ENCODE peak calls at places on chromosomes 2 and 18, in seven cellular contexts. B is amniotic stem cell; A is WTC11; S is GM03348; D is hypothalamus; U is stimulated activated CD4-positive, alpha-beta T cell treated with anti-CD3 and anti-CD28 coated beads, TNF-alpha, amount 100 ng/mL, for 4 hours; K is activated naive CD8-positive, alpha-beta T cell treated with anti-CD3 and anti-CD28 coated beads, Interleukin-2, amount 50 U/mL, for 24 hours. E is an unnamed sample.

GRCh38 chr2:176597916-176598315 is 328.7 kb downstream of the MTX2 start:
- DNase-seq in S (no peak), D (no peak), A (no peak), K (no peak), B (no peak), U (no peak), E (no peak)

GRCh38 chr2:51219468-51219867 is 187.5 kb upstream of the NRXN1 start:
- DNase-seq in D (no peak), A (no peak), S (peak; percentile 19), U (no peak), B (no peak), K (no peak), E (no peak)

GRCh38 chr2:15481000-15481399 is 80.1 kb downstream of the NBAS start:
- DNase-seq in B (no peak), U (no peak), K (no peak), S (no peak), D (no peak), A (no peak), E (no peak)

GRCh38 chr2:113167115-113167932 is 6.4 kb upstream of the PSD4 start:
- DNase-seq in A (no peak), B (no peak), K (peak; percentile 33), D (no peak), U (no peak), S (peak; percentile 15), E (no peak)

GRCh38 chr2:178233428-178233827 is 39.1 kb downstream of the OSBPL6 start:
- DNase-seq in D (no peak), S (no peak), K (no peak), A (no peak), B (no peak), U (no peak), E (no peak)

GRCh38 chr2:229900012-229900411 is 21.8 kb downstream of the TRIP12 start:
- DNase-seq in D (no peak), A (no peak), U (no peak), S (no peak), B (no peak), K (no peak), E (no peak)

GRCh38 chr18:58581265-58581664 is 47.6 kb downstream of the ALPK2 start:
- DNase-seq in S (peak; percentile 69), B (peak; percentile 83), K (no peak), A (peak; percentile 36), U (no peak), D (no peak), E (no peak)

GRCh38 chr2:220209751-220210150 is 582.3 kb downstream of the SLC4A3 start:
- DNase-seq in D (no peak), K (no peak), U (no peak), S (no peak), B (no peak), A (no peak), E (no peak)

GRCh38 chr2:100893753-100894530 is 74.0 kb downstream of the NPAS2 start:
- DNase-seq in K (no peak), B (no peak), U (no peak), S (no peak), D (no peak), A (no peak), E (no peak)

GRCh38 chr2:79103199-79103598 is 15.4 kb upstream of the REG1B start:
- DNase-seq in S (no peak), K (no peak), D (no peak), B (no peak), U (no peak), A (no peak), E (no peak)

GRCh38 chr2:215765729-215766360 is 247.5 kb downstream of the MREG start:
- DNase-seq in U (no peak), D (no peak), S (no peak), A (no peak), K (no peak), B (no peak), E (no peak)

GRCh38 chr2:164967781-164968228 is 12.5 kb upstream of the SLC38A11 start:
- DNase-seq in B (no peak), D (no peak), A (no peak), K (no peak), U (no peak), S (peak; percentile 28), E (peak; percentile 4)

GRCh38 chr18:75654928-75655745 is 227.6 kb upstream of the SMIM21 start:
- DNase-seq in B (no peak), A (no peak), U (no peak), D (no peak), S (peak; percentile 8), K (no peak), E (no peak)

GRCh38 chr2:127024769-127025356 is 82.1 kb downstream of the BIN1 start:
- DNase-seq in U (no peak), D (peak; percentile 66), B (peak; percentile 7), A (peak; percentile 79), S (peak; percentile 42), K (no peak), E (peak; percentile 35)

GRCh38 chr2:26957524-26957923 is 12.9 kb upstream of the MAPRE3 start:
- DNase-seq in D (no peak), A (no peak), K (no peak), B (no peak), S (no peak), U (no peak), E (no peak)

GRCh38 chr2:110702514-110702913 is 24.7 kb upstream of the BUB1 start:
- DNase-seq in S (no peak), B (no peak), U (no peak), A (no peak), K (no peak), D (no peak), E (no peak)

GRCh38 chr2:241970711-241971110 is 101.2 kb downstream of the RTP5 start:
- DNase-seq in A (no peak), S (no peak), K (no peak), U (no peak), B (no peak), D (no peak), E (no peak)

GRCh38 chr2:65334714-65335113 is 97.7 kb downstream of the SPRED2 start:
- DNase-seq in A (no peak), S (no peak), B (no peak), D (no peak), U (no peak), K (no peak), E (no peak)

GRCh38 chr2:168008796-168009195 is 238.6 kb downstream of the STK39 start:
- DNase-seq in A (no peak), U (no peak), B (no peak), D (no peak), S (no peak), K (no peak), E (no peak)

GRCh38 chr2:158723921-158724802 is 71.0 kb upstream of the DAPL1 start:
- DNase-seq in S (no peak), A (peak; percentile 55), U (no peak), K (no peak), D (no peak), B (no peak), E (peak; percentile 33)

GRCh38 chr2:216499641-216500218 is 1.1 kb downstream of the RPL37A start:
- DNase-seq in K (no peak), U (no peak), A (no peak), B (no peak), D (no peak), S (no peak), E (no peak)

GRCh38 chr2:174688079-174688478 is 76.2 kb downstream of the CHRNA1 start:
- DNase-seq in U (no peak), D (no peak), B (peak; percentile 19), K (no peak), A (no peak), S (peak; percentile 31), E (no peak)

GRCh38 chr18:5986257-5986909 is 91.1 kb upstream of the TMEM200C start:
- DNase-seq in B (no peak), A (no peak), D (no peak), U (no peak), S (no peak), K (no peak), E (no peak)

E was measured in iPS DF 6.9.